ENCODE peak calls at places on chromosome 2, in five cellular contexts. N, M, S, Q and G are unnamed samples.

GRCh38 chr2:225429718-225430117 is 30.2 kb downstream of the NYAP2 start:
- DNase-seq in N (no peak), M (peak; percentile 57), S (peak; percentile 72), Q (no peak), G (peak; percentile 18)

GRCh38 chr2:27264253-27264752 is 1.5 kb upstream of the SLC30A3 start:
- DNase-seq in N (no peak), M (no peak), S (no peak), Q (no peak), G (no peak)

GRCh38 chr2:36516136-36516870 is 81.7 kb downstream of the FEZ2 start:
- DNase-seq in N (no peak), M (no peak), S (no peak), Q (no peak), G (peak; percentile 23)

GRCh38 chr2:45962522-45962921 is 311.0 kb downstream of the PRKCE start:
- DNase-seq in N (no peak), M (peak; percentile 64), S (no peak), Q (peak; percentile 79), G (peak; percentile 28)

GRCh38 chr2:86044045-86044444 is 61.6 kb downstream of the POLR1A start:
- DNase-seq in N (no peak), M (no peak), S (no peak), Q (no peak), G (no peak)

GRCh38 chr2:132623096-132623839 is 46.7 kb downstream of the LYPD1 start:
- DNase-seq in N (no peak), M (no peak), S (no peak), Q (no peak), G (no peak)

GRCh38 chr2:236158969-236159777 is 9.0 kb downstream of the GBX2 start:
- DNase-seq in N (no peak), M (no peak), S (no peak), Q (no peak), G (no peak)

GRCh38 chr2:239224249-239224605 is 176.6 kb downstream of the HDAC4 start:
- DNase-seq in N (no peak), M (no peak), S (no peak), Q (no peak), G (no peak)